ENCODE peak calls at places on chromosomes 1 and 21, in eight cellular contexts. E, B, M, A, N, K, O and F are unnamed samples.

GRCh38 chr1:234934611-234935033 is 194.0 kb downstream of the TOMM20 start:
- DNase-seq in E (no peak), B (no peak), M (no peak), A (peak; percentile 88), N (no peak), K (no peak), O (no peak), F (no peak)

GRCh38 chr1:206685256-206685748 is 597 bp downstream of the MAPKAPK2 start:
- DNase-seq in E (peak; percentile 39), B (no peak), M (peak; percentile 10), A (peak; percentile 57), N (peak; percentile 49), K (peak; percentile 71), O (peak; percentile 29), F (no peak)

GRCh38 chr21:39003982-39004775 is 179.1 kb downstream of the PSMG1 start:
- DNase-seq in E (no peak), B (no peak), M (no peak), A (peak; percentile 79), N (no peak), K (peak; percentile 76), O (no peak), F (no peak)

GRCh38 chr1:3924186-3924815 is 24.2 kb upstream of the C1orf174 start:
- DNase-seq in E (no peak), B (no peak), M (no peak), A (no peak), N (no peak), K (no peak), O (no peak), F (no peak)

GRCh38 chr1:50268049-50268448 is 155.2 kb downstream of the DMRTA2 start:
- DNase-seq in E (no peak), B (no peak), M (no peak), A (no peak), N (peak; percentile 5), K (no peak), O (no peak), F (no peak)

GRCh38 chr1:43007377-43008105 is 48.9 kb upstream of the SLC2A1 start:
- DNase-seq in E (no peak), B (no peak), M (no peak), A (no peak), N (no peak), K (no peak), O (no peak), F (no peak)

GRCh38 chr1:212853658-212854057 is 4.4 kb upstream of the FLVCR1 start:
- DNase-seq in E (peak; percentile 71), B (no peak), M (no peak), A (no peak), N (peak; percentile 78), K (no peak), O (no peak), F (no peak)

GRCh38 chr1:41711581-41711980 is 207.1 kb downstream of the HIVEP3 start:
- DNase-seq in E (no peak), B (peak; percentile 32), M (no peak), A (no peak), N (no peak), K (no peak), O (no peak), F (no peak)

GRCh38 chr1:168689726-168690602 is 39.0 kb downstream of the DPT start:
- DNase-seq in E (no peak), B (peak; percentile 17), M (no peak), A (no peak), N (no peak), K (peak; percentile 67), O (no peak), F (no peak)

GRCh38 chr1:22139817-22140216 is 3.1 kb downstream of the WNT4 start:
- DNase-seq in E (no peak), B (no peak), M (no peak), A (no peak), N (no peak), K (no peak), O (no peak), F (no peak)

GRCh38 chr1:94729287-94729686 is 90.9 kb upstream of the SLC44A3 start:
- DNase-seq in E (no peak), B (no peak), M (no peak), A (peak; percentile 77), N (no peak), K (peak; percentile 68), O (no peak), F (no peak)

GRCh38 chr1:26126321-26127084 is 14.9 kb downstream of the PDIK1L start:
- DNase-seq in E (no peak), B (no peak), M (no peak), A (no peak), N (no peak), K (no peak), O (peak; percentile 53), F (peak; percentile 93)

GRCh38 chr1:205933672-205934618 is 9.3 kb downstream of the SLC26A9 start:
- DNase-seq in E (peak; percentile 89), B (peak; percentile 77), M (no peak), A (peak; percentile 86), N (no peak), K (peak; percentile 83), O (no peak), F (no peak)

GRCh38 chr1:100234432-100234831 is 15.2 kb downstream of the DBT start:
- DNase-seq in E (no peak), B (no peak), M (no peak), A (peak; percentile 15), N (no peak), K (no peak), O (no peak), F (no peak)

GRCh38 chr1:54199151-54199764 is 572 bp downstream of the CYB5RL start:
- DNase-seq in E (peak; percentile 16), B (no peak), M (no peak), A (peak; percentile 26), N (peak; percentile 32), K (peak; percentile 43), O (no peak), F (no peak)

GRCh38 chr1:147741075-147741474 is 19.3 kb downstream of the GJA5 start:
- DNase-seq in E (no peak), B (no peak), M (no peak), A (no peak), N (no peak), K (no peak), O (no peak), F (no peak)

GRCh38 chr1:220710333-220710732 is 20.2 kb downstream of the C1orf115 start:
- DNase-seq in E (no peak), B (no peak), M (no peak), A (no peak), N (no peak), K (no peak), O (no peak), F (no peak)

GRCh38 chr1:26161408-26162219 is 2.7 kb downstream of the FAM110D start:
- DNase-seq in E (peak; percentile 26), B (peak; percentile 50), M (no peak), A (peak; percentile 62), N (peak; percentile 61), K (peak; percentile 78), O (no peak), F (peak; percentile 28)

GRCh38 chr1:94416901-94417701 is 1.1 kb upstream of the ABCD3 start:
- DNase-seq in E (no peak), B (peak; percentile 90), M (no peak), A (peak; percentile 71), N (no peak), K (peak; percentile 40), O (no peak), F (no peak)

GRCh38 chr1:226541631-226542622 is 6.6 kb upstream of the STUM start:
- DNase-seq in E (no peak), B (no peak), M (no peak), A (no peak), N (peak; percentile 77), K (no peak), O (no peak), F (no peak)

GRCh38 chr1:172793823-172794222 is 134.9 kb downstream of the FASLG start:
- DNase-seq in E (no peak), B (no peak), M (no peak), A (no peak), N (no peak), K (no peak), O (no peak), F (no peak)

GRCh38 chr1:27548136-27548853 is 55.6 kb downstream of the AHDC1 start:
- DNase-seq in E (no peak), B (no peak), M (no peak), A (no peak), N (no peak), K (no peak), O (no peak), F (no peak)

GRCh38 chr21:38830667-38831525 is 25.2 kb downstream of the ETS2 start:
- DNase-seq in E (no peak), B (no peak), M (no peak), A (no peak), N (no peak), K (no peak), O (no peak), F (no peak)

GRCh38 chr1:11374079-11374747 is 101.2 kb downstream of the UBIAD1 start:
- DNase-seq in E (no peak), B (no peak), M (no peak), A (peak; percentile 4), N (no peak), K (no peak), O (no peak), F (no peak)

GRCh38 chr1:110872745-110873435 is at the start of gene CD53:
- DNase-seq in E (no peak), B (peak; percentile 61), M (peak; percentile 23), A (no peak), N (no peak), K (no peak), O (peak; percentile 51), F (peak; percentile 76)

GRCh38 chr1:32336963-32337675 is 1.1 kb upstream of the MARCKSL1 start:
- DNase-seq in E (no peak), B (no peak), M (no peak), A (peak; percentile 69), N (peak; percentile 45), K (no peak), O (peak; percentile 64), F (peak; percentile 59)

GRCh38 chr1:13813398-13814012 is 113.5 kb downstream of the PRDM2 start:
- DNase-seq in E (no peak), B (peak; percentile 20), M (peak; percentile 9), A (peak; percentile 6), N (no peak), K (peak; percentile 62), O (peak; percentile 48), F (peak; percentile 33)

GRCh38 chr1:1889847-1890505 is 911 bp downstream of the GNB1 start:
- DNase-seq in E (peak; percentile 46), B (no peak), M (no peak), A (peak; percentile 61), N (peak; percentile 73), K (peak; percentile 77), O (peak; percentile 33), F (peak; percentile 40)

GRCh38 chr1:71603044-71603776 is 522.4 kb upstream of the ZRANB2 start:
- DNase-seq in E (no peak), B (no peak), M (no peak), A (no peak), N (no peak), K (no peak), O (no peak), F (no peak)

GRCh38 chr1:37905624-37906196 is 41.1 kb downstream of the INPP5B start:
- DNase-seq in E (no peak), B (no peak), M (no peak), A (no peak), N (no peak), K (no peak), O (no peak), F (no peak)

GRCh38 chr1:184753608-184754478 is 815 bp downstream of the EDEM3 start:
- DNase-seq in E (no peak), B (peak; percentile 35), M (no peak), A (peak; percentile 53), N (peak; percentile 62), K (peak; percentile 43), O (peak; percentile 33), F (no peak)

GRCh38 chr1:185645201-185645640 is 89.0 kb upstream of the HMCN1 start:
- DNase-seq in E (no peak), B (no peak), M (no peak), A (peak; percentile 13), N (no peak), K (no peak), O (no peak), F (no peak)

GRCh38 chr1:225889743-225890142 is 797 bp upstream of the LEFTY1 start:
- DNase-seq in E (no peak), B (no peak), M (no peak), A (no peak), N (no peak), K (no peak), O (no peak), F (no peak)